ENCODE peak calls at places on chromosomes 7 and 10, in four cellular contexts. One of them, this sample, is unnamed.

GRCh38 chr10:96758423-96758822 is 38.1 kb upstream of the PIK3AP1 start:
- DNase-seq in sigmoid colon: no peak
- DNase-seq in GM10248: peak
- DNase-seq in Panc1: no peak
- DNase-seq in this sample: no peak

GRCh38 chr7:26417911-26418413 is 126.3 kb downstream of the SNX10 start:
- DNase-seq in sigmoid colon: no peak
- DNase-seq in GM10248: no peak
- DNase-seq in Panc1: no peak
- DNase-seq in this sample: no peak

GRCh38 chr10:92689663-92690210 is at the start of gene HHEX:
- DNase-seq in sigmoid colon: peak
- DNase-seq in GM10248: peak
- DNase-seq in Panc1: no peak
- DNase-seq in this sample: peak

GRCh38 chr10:123538401-123539320 is 127.5 kb upstream of the GPR26 start:
- DNase-seq in sigmoid colon: no peak
- DNase-seq in GM10248: no peak
- DNase-seq in Panc1: no peak
- DNase-seq in this sample: no peak

GRCh38 chr7:135597181-135597925 is 39.6 kb downstream of the NUP205 start:
- DNase-seq in sigmoid colon: no peak
- DNase-seq in GM10248: no peak
- DNase-seq in Panc1: no peak
- DNase-seq in this sample: no peak

GRCh38 chr10:29948971-29949370 is 110.4 kb downstream of the JCAD start:
- DNase-seq in sigmoid colon: no peak
- DNase-seq in GM10248: no peak
- DNase-seq in Panc1: no peak
- DNase-seq in this sample: no peak

GRCh38 chr10:34727595-34728033 is 87.5 kb downstream of the PARD3 start:
- DNase-seq in sigmoid colon: no peak
- DNase-seq in GM10248: no peak
- DNase-seq in Panc1: no peak
- DNase-seq in this sample: no peak

GRCh38 chr7:151415375-151416112 is 5.7 kb upstream of the WDR86 start:
- DNase-seq in sigmoid colon: peak
- DNase-seq in GM10248: no peak
- DNase-seq in Panc1: no peak
- DNase-seq in this sample: no peak

GRCh38 chr10:90125966-90126600 is 424.7 kb downstream of the KIF20B start:
- DNase-seq in sigmoid colon: no peak
- DNase-seq in GM10248: no peak
- DNase-seq in Panc1: no peak
- DNase-seq in this sample: no peak

GRCh38 chr10:132054564-132054963 is 11.2 kb upstream of the JAKMIP3 start:
- DNase-seq in sigmoid colon: no peak
- DNase-seq in GM10248: no peak
- DNase-seq in Panc1: no peak
- DNase-seq in this sample: no peak

GRCh38 chr10:95363303-95363912 is 72.6 kb upstream of the PDLIM1 start:
- DNase-seq in sigmoid colon: no peak
- DNase-seq in GM10248: peak
- DNase-seq in Panc1: peak
- DNase-seq in this sample: no peak

GRCh38 chr7:151249034-151249731 is 689 bp upstream of the SMARCD3 start:
- DNase-seq in sigmoid colon: peak
- DNase-seq in GM10248: no peak
- DNase-seq in Panc1: no peak
- DNase-seq in this sample: no peak

GRCh38 chr7:156935250-156935649 is 14.3 kb upstream of the NOM1 start:
- DNase-seq in sigmoid colon: no peak
- DNase-seq in GM10248: no peak
- DNase-seq in Panc1: no peak
- DNase-seq in this sample: no peak

GRCh38 chr7:42645906-42646305 is 266.0 kb downstream of the C7orf25 start:
- DNase-seq in sigmoid colon: no peak
- DNase-seq in GM10248: no peak
- DNase-seq in Panc1: no peak
- DNase-seq in this sample: no peak

GRCh38 chr7:105496501-105496900 is 25.6 kb downstream of the PUS7 start:
- DNase-seq in sigmoid colon: no peak
- DNase-seq in GM10248: no peak
- DNase-seq in Panc1: no peak
- DNase-seq in this sample: no peak

GRCh38 chr7:149278396-149278795 is 16.4 kb downstream of the ZNF783 start:
- DNase-seq in sigmoid colon: no peak
- DNase-seq in GM10248: no peak
- DNase-seq in Panc1: no peak
- DNase-seq in this sample: no peak

GRCh38 chr7:97200043-97200442 is 82.5 kb downstream of the SDHAF3 start:
- DNase-seq in sigmoid colon: no peak
- DNase-seq in GM10248: no peak
- DNase-seq in Panc1: no peak
- DNase-seq in this sample: no peak

GRCh38 chr10:117174439-117175214 is 22.7 kb upstream of the KCNK18 start:
- DNase-seq in sigmoid colon: peak
- DNase-seq in GM10248: peak
- DNase-seq in Panc1: peak
- DNase-seq in this sample: peak

GRCh38 chr7:47427046-47427643 is 154.8 kb downstream of the TNS3 start:
- DNase-seq in sigmoid colon: peak
- DNase-seq in GM10248: no peak
- DNase-seq in Panc1: no peak
- DNase-seq in this sample: no peak

GRCh38 chr7:151721694-151722093 is 155.2 kb downstream of the PRKAG2 start:
- DNase-seq in sigmoid colon: no peak
- DNase-seq in GM10248: no peak
- DNase-seq in Panc1: no peak
- DNase-seq in this sample: no peak

GRCh38 chr10:87660484-87661133 is 931 bp downstream of the PAPSS2 start:
- DNase-seq in sigmoid colon: no peak
- DNase-seq in GM10248: no peak
- DNase-seq in Panc1: no peak
- DNase-seq in this sample: no peak

DNA sequence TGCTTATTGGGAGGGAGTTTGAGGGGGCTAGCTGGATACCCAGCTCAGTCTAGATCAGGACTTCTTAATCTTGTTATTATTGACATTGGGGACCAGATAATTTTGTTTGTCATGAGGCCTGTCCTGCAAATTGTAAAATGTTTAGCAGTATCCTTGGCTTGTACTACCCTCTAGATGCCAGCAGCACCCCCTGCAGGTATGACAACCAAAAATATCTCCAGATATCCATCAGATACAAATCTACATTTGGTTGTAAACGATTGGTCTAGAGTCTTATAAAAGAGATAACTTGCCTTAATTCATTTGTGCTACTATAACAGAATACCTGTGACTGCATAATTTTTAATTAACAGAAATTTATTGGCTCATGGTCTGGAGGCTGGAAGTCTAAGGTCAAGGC is 1232.2 kb downstream of the XPNPEP1 start:
- DNase-seq in sigmoid colon: no peak
- DNase-seq in GM10248: no peak
- DNase-seq in Panc1: no peak
- DNase-seq in this sample: no peak
- TF ChIP-seq CTCF in sigmoid colon: no peak
- TF ChIP-seq CTCF in GM10248: no peak
- TF ChIP-seq CTCF in Panc1: no peak
- TF ChIP-seq CTCF in this sample: no peak

DNA sequence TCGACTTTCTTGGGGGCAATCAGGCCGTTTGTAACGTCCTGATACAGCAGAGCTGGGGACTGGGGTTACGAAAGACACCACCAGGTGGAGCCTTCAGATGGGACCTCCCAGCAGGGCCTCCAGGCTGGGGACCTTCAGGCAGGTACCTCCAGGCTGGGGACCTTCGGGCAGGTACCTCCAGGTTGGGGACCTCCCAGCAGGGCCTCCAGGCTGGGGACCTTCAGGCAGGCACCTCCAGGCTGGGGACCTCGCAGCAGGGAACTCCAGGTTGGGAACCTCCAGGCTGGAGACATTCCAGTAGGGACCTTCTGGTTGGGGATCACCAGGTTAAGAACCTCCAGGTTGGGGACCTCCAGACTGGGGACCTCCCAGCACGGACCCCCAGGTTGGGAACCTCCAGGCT is 23.5 kb upstream of the GPR146 start:
- DNase-seq in sigmoid colon: no peak
- DNase-seq in GM10248: no peak
- DNase-seq in Panc1: no peak
- DNase-seq in this sample: no peak
- TF ChIP-seq CTCF in sigmoid colon: no peak
- TF ChIP-seq CTCF in GM10248: peak
- TF ChIP-seq CTCF in Panc1: no peak
- TF ChIP-seq CTCF in this sample: no peak

GRCh38 chr7:55521543-55522267 is 50.6 kb downstream of the VOPP1 start:
- DNase-seq in sigmoid colon: no peak
- DNase-seq in GM10248: no peak
- DNase-seq in Panc1: no peak
- DNase-seq in this sample: no peak
- TF ChIP-seq CTCF in sigmoid colon: no peak
- TF ChIP-seq CTCF in GM10248: no peak
- TF ChIP-seq CTCF in Panc1: no peak
- TF ChIP-seq CTCF in this sample: no peak

DNA sequence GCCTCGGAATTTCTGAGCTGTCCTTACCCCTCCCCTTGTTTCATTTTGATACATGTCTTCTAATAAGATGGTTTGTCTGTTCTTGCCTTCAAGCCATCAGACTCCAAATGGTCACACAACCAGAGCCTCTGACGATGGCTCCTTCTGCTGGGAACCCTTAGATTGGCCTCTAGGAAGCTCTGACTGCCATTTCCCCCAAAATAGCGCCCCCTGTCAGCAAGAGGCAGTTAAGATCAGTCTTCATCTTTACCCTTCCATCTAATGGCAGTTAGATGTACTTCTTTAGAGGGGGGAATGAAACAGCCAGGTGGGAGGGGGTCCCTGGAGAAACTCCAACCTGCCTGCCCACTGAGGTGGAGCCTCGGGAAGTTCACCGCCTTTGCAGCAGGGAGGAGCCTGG is 85.8 kb upstream of the GPR22 start:
- DNase-seq in sigmoid colon: no peak
- DNase-seq in GM10248: no peak
- DNase-seq in Panc1: no peak
- DNase-seq in this sample: no peak
- TF ChIP-seq CTCF in sigmoid colon: no peak
- TF ChIP-seq CTCF in GM10248: no peak
- TF ChIP-seq CTCF in Panc1: peak
- TF ChIP-seq CTCF in this sample: no peak

GRCh38 chr7:18872344-18872743 is 245.1 kb downstream of the TWIST1 start:
- DNase-seq in sigmoid colon: no peak
- DNase-seq in GM10248: no peak
- DNase-seq in Panc1: no peak
- DNase-seq in this sample: no peak

GRCh38 chr7:18874875-18875274 is 242.6 kb downstream of the TWIST1 start:
- DNase-seq in sigmoid colon: no peak
- DNase-seq in GM10248: no peak
- DNase-seq in Panc1: no peak
- DNase-seq in this sample: no peak

GRCh38 chr7:18877874-18878273 is 239.6 kb downstream of the TWIST1 start:
- DNase-seq in sigmoid colon: no peak
- DNase-seq in GM10248: no peak
- DNase-seq in Panc1: no peak
- DNase-seq in this sample: no peak

GRCh38 chr7:18873674-18874341 is 243.6 kb downstream of the TWIST1 start:
- DNase-seq in sigmoid colon: no peak
- DNase-seq in GM10248: no peak
- DNase-seq in Panc1: no peak
- DNase-seq in this sample: no peak
- TF ChIP-seq CTCF in sigmoid colon: no peak
- TF ChIP-seq CTCF in GM10248: no peak
- TF ChIP-seq CTCF in Panc1: peak
- TF ChIP-seq CTCF in this sample: no peak